ENCODE peak calls at places on chromosomes 12 and 14, in four cellular contexts. P, U, E and T are unnamed samples.

GRCh38 chr12:65675141-65675621 is 149.1 kb upstream of the HMGA2 start:
- DNase-seq in P (no peak), U (no peak), E (no peak), T (no peak)

GRCh38 chr12:53694746-53695145 is 18.9 kb upstream of the ATP5MC2 start:
- DNase-seq in P (no peak), U (no peak), E (no peak), T (no peak)

GRCh38 chr12:81644503-81644902 is 114.6 kb downstream of the PPFIA2 start:
- DNase-seq in P (peak; percentile 3), U (peak; percentile 51), E (no peak), T (peak; percentile 48)

GRCh38 chr12:19208456-19208855 is 78.9 kb downstream of the PLEKHA5 start:
- DNase-seq in P (no peak), U (no peak), E (no peak), T (no peak)

GRCh38 chr14:54138024-54138353 is 181.4 kb upstream of the BMP4 start:
- DNase-seq in P (no peak), U (no peak), E (no peak), T (no peak)

GRCh38 chr12:40502322-40502721 is 189.9 kb upstream of the CNTN1 start:
- DNase-seq in P (peak; percentile 1), U (no peak), E (no peak), T (no peak)

GRCh38 chr14:80584638-80585505 is 356.7 kb downstream of the CEP128 start:
- DNase-seq in P (no peak), U (no peak), E (no peak), T (no peak)

GRCh38 chr12:132279184-132279889 is 50.1 kb downstream of the GALNT9 start:
- DNase-seq in P (peak; percentile 23), U (peak; percentile 46), E (peak; percentile 60), T (no peak)

GRCh38 chr12:54991161-54991991 is 6.8 kb upstream of the TESPA1 start:
- DNase-seq in P (no peak), U (no peak), E (no peak), T (no peak)

GRCh38 chr14:91889477-91890211 is 22.3 kb upstream of the TC2N start:
- DNase-seq in P (no peak), U (no peak), E (peak; percentile 59), T (no peak)

GRCh38 chr14:32110200-32110896 is 33.2 kb downstream of the ARHGAP5 start:
- DNase-seq in P (no peak), U (no peak), E (no peak), T (no peak)

GRCh38 chr14:73771848-73772705 is 57.9 kb upstream of the PNMA1 start:
- DNase-seq in P (peak; percentile 94), U (peak; percentile 19), E (peak; percentile 65), T (no peak)

GRCh38 chr14:76720382-76720813 is 40.9 kb upstream of the VASH1 start:
- DNase-seq in P (peak; percentile 25), U (peak; percentile 74), E (peak; percentile 88), T (no peak)

GRCh38 chr14:94455928-94456327 is 3.3 kb upstream of the SERPINA11 start:
- DNase-seq in P (no peak), U (no peak), E (no peak), T (no peak)

GRCh38 chr14:96634481-96634880 is 132.3 kb downstream of the PAPOLA start:
- DNase-seq in P (no peak), U (no peak), E (no peak), T (no peak)

GRCh38 chr14:21072781-21073339 is 2.8 kb downstream of the ARHGEF40 start:
- DNase-seq in P (no peak), U (no peak), E (no peak), T (no peak)

GRCh38 chr12:109771746-109772621 is 58.4 kb downstream of the FAM222A start:
- DNase-seq in P (no peak), U (no peak), E (no peak), T (no peak)

GRCh38 chr12:15322164-15323054 is at the start of gene PTPRO:
- DNase-seq in P (no peak), U (peak; percentile 85), E (no peak), T (no peak)

GRCh38 chr12:1488908-1489381 is 105.4 kb downstream of the FBXL14 start:
- DNase-seq in P (no peak), U (no peak), E (no peak), T (no peak)

GRCh38 chr14:91381801-91382670 is 35.6 kb downstream of the CCDC88C start:
- DNase-seq in P (peak; percentile 66), U (no peak), E (no peak), T (no peak)

GRCh38 chr12:49842519-49843352 is at the start of gene BCDIN3D:
- DNase-seq in P (peak; percentile 94), U (peak; percentile 86), E (peak; percentile 95), T (peak; percentile 77)

GRCh38 chr12:5452569-5452968 is 20.7 kb downstream of the NTF3 start:
- DNase-seq in P (no peak), U (no peak), E (no peak), T (no peak)

GRCh38 chr14:54450535-54450934 is 9.4 kb upstream of the CNIH1 start:
- DNase-seq in P (peak; percentile 5), U (no peak), E (no peak), T (no peak)

GRCh38 chr12:532908-533565 is 73.3 kb downstream of the B4GALNT3 start:
- DNase-seq in P (no peak), U (no peak), E (no peak), T (no peak)

GRCh38 chr12:62730649-62731377 is 204.1 kb downstream of the PPM1H start:
- DNase-seq in P (no peak), U (no peak), E (no peak), T (peak; percentile 73)

GRCh38 chr12:113196996-113197395 is 11.5 kb downstream of the RITA1 start:
- DNase-seq in P (peak; percentile 83), U (peak; percentile 65), E (peak; percentile 74), T (peak; percentile 59)

GRCh38 chr14:79661762-79662161 is 549.5 kb downstream of the DIO2 start:
- DNase-seq in P (no peak), U (no peak), E (no peak), T (peak; percentile 4)

GRCh38 chr14:105364100-105364708 is 34.1 kb upstream of the TEX22 start:
- DNase-seq in P (peak; percentile 13), U (no peak), E (no peak), T (no peak)

GRCh38 chr12:78759387-78759786 is 105.2 kb upstream of the SYT1 start:
- DNase-seq in P (peak; percentile 15), U (no peak), E (no peak), T (no peak)

GRCh38 chr12:8639936-8640335 is 22.7 kb downstream of the MFAP5 start:
- DNase-seq in P (no peak), U (no peak), E (no peak), T (no peak)

GRCh38 chr14:76351941-76352340 is 24.0 kb upstream of the ESRRB start:
- DNase-seq in P (no peak), U (no peak), E (no peak), T (no peak)

GRCh38 chr12:57233357-57234232 is 4.1 kb downstream of the SHMT2 start:
- DNase-seq in P (no peak), U (no peak), E (peak; percentile 50), T (no peak)

GRCh38 chr12:82993610-82994009 is 306.9 kb downstream of the TMTC2 start:
- DNase-seq in P (no peak), U (no peak), E (no peak), T (no peak)

GRCh38 chr14:21990116-21990515 is 316.5 kb upstream of the OR4E1 start:
- DNase-seq in P (no peak), U (no peak), E (no peak), T (no peak)

GRCh38 chr14:26960049-26960688 is 362.3 kb upstream of the NOVA1 start:
- DNase-seq in P (no peak), U (no peak), E (no peak), T (no peak)

GRCh38 chr12:59736786-59737185 is 141.0 kb downstream of the SLC16A7 start:
- DNase-seq in P (no peak), U (peak; percentile 61), E (no peak), T (peak; percentile 49)